ENCODE peak calls at places on chromosome 14, in six cellular contexts. One of them, this sample, is unnamed.

GRCh38 chr14:60594077-60594476 is 55.2 kb downstream of the SIX1 start:
- DNase-seq in aorta: no peak
- DNase-seq in Caco-2: no peak
- DNase-seq in A673: peak; percentile 3
- DNase-seq in Peyer's patch: no peak
- DNase-seq in fibroblast of the aortic adventitia: no peak
- DNase-seq in this sample: no peak

GRCh38 chr14:53190938-53191337 is 37.8 kb upstream of the DDHD1 start:
- DNase-seq in Peyer's patch: no peak
- DNase-seq in Caco-2: no peak
- DNase-seq in A673: no peak
- DNase-seq in fibroblast of the aortic adventitia: peak; percentile 48
- DNase-seq in aorta: no peak
- DNase-seq in this sample: no peak

GRCh38 chr14:29156096-29156495 is 389.5 kb downstream of the FOXG1 start:
- DNase-seq in Peyer's patch: no peak
- DNase-seq in aorta: no peak
- DNase-seq in A673: no peak
- DNase-seq in fibroblast of the aortic adventitia: no peak
- DNase-seq in Caco-2: no peak
- DNase-seq in this sample: no peak

GRCh38 chr14:32408018-32408417 is 78.9 kb downstream of the AKAP6 start:
- DNase-seq in Peyer's patch: no peak
- DNase-seq in fibroblast of the aortic adventitia: peak; percentile 13
- DNase-seq in A673: peak; percentile 29
- DNase-seq in Caco-2: no peak
- DNase-seq in aorta: no peak
- DNase-seq in this sample: no peak

GRCh38 chr14:67512463-67513134 is 20.5 kb upstream of the PLEKHH1 start:
- DNase-seq in Peyer's patch: no peak
- DNase-seq in aorta: no peak
- DNase-seq in fibroblast of the aortic adventitia: no peak
- DNase-seq in A673: peak; percentile 17
- DNase-seq in Caco-2: no peak
- DNase-seq in this sample: no peak

GRCh38 chr14:75176142-75176820 is at the start of gene TMED10:
- DNase-seq in fibroblast of the aortic adventitia: peak; percentile 91
- DNase-seq in Caco-2: peak; percentile 90
- DNase-seq in Peyer's patch: peak; percentile 90
- DNase-seq in A673: peak; percentile 94
- DNase-seq in aorta: peak; percentile 96
- DNase-seq in this sample: no peak

GRCh38 chr14:101109981-101110728 is 206.6 kb upstream of the RTL1 start:
- DNase-seq in Peyer's patch: no peak
- DNase-seq in Caco-2: no peak
- DNase-seq in aorta: peak; percentile 61
- DNase-seq in A673: no peak
- DNase-seq in fibroblast of the aortic adventitia: no peak
- DNase-seq in this sample: no peak

GRCh38 chr14:92352158-92352985 is 29.4 kb downstream of the SLC24A4 start:
- DNase-seq in Peyer's patch: no peak
- DNase-seq in A673: peak; percentile 50
- DNase-seq in fibroblast of the aortic adventitia: peak; percentile 3
- DNase-seq in aorta: no peak
- DNase-seq in Caco-2: no peak
- DNase-seq in this sample: peak; percentile 26

GRCh38 chr14:57816568-57817284 is 49.2 kb downstream of the SLC35F4 start:
- DNase-seq in aorta: no peak
- DNase-seq in Peyer's patch: no peak
- DNase-seq in A673: no peak
- DNase-seq in fibroblast of the aortic adventitia: peak; percentile 12
- DNase-seq in Caco-2: no peak
- DNase-seq in this sample: no peak

DNA sequence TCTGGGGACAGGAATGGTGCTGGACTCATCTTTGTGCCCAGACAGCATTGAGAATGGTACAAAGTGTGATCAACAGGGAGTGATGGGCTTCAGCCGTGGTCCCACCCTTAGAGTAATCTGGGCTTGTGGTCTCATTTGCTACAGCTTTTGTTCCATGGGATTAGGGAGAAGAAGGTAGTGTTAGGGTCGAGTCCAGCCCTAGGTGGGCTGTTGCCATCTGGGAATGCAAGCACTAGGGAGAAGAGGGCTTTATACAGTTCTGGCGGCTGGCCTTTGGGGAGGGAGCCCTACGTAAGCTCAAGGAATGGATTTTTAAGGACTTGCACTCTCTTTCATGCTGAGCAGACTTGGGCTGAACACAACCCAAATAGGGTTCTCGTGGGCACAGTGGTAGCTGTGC is 4.9 kb downstream of the PLEKHG3 start:
- DNase-seq in aorta: peak; percentile 25
- DNase-seq in A673: no peak
- DNase-seq in Caco-2: no peak
- DNase-seq in fibroblast of the aortic adventitia: no peak
- DNase-seq in Peyer's patch: no peak
- DNase-seq in this sample: no peak
- H3K4me3 ChIP-seq in aorta: no peak overlapping the region
- H3K4me3 ChIP-seq in A673: no peak overlapping the region
- H3K4me3 ChIP-seq in Caco-2: no peak overlapping the region
- H3K4me3 ChIP-seq in fibroblast of the aortic adventitia: no peak overlapping the region
- H3K4me3 ChIP-seq in Peyer's patch: no peak overlapping the region
- H3K4me3 ChIP-seq in this sample: no peak overlapping the region

DNA sequence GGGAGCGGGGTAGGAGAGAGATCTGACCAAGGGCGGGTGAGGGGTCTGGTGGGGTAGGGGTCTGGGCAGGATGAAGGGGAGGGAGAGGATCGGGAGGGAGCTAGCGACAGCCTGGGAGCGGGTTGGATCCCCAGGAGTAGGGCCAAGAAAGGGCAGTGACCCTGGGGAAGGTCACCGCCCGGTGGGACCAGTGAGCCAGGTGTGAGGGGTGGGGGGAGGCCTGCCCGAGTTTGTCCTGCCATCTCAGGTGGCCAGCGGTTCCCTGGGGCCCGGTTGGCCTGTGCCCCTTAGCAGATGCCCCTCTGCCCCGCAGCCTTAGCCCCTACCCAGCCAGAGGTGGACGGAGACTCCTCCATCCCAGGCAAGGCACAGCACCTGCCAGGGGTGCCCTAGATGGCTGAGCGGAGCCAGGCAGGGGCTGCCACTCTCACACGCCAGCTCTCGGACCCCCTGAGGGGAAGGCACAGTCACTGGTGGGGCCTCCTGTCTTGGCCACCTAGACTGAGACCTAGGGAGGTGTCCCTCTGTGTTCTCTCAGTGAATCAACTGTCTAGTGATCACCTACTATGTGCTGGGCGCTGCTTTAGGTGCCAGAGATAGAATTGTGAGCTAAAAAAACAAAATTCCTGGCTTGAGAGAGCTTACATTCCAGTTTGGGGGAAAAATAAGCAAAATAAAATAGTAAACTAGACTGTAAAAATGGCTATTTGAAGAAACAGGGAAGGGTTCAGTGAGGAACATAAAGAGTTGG is 631 bp upstream of the TTC7B start:
- DNase-seq in Caco-2: no peak
- DNase-seq in aorta: no peak
- DNase-seq in fibroblast of the aortic adventitia: no peak
- DNase-seq in A673: no peak
- DNase-seq in Peyer's patch: no peak
- DNase-seq in this sample: no peak
- H3K4me3 ChIP-seq in Caco-2: peak overlapping the region; percentile 33
- H3K4me3 ChIP-seq in aorta: no peak overlapping the region
- H3K4me3 ChIP-seq in fibroblast of the aortic adventitia: peak overlapping the region; percentile 44
- H3K4me3 ChIP-seq in A673: no peak overlapping the region
- H3K4me3 ChIP-seq in Peyer's patch: no peak overlapping the region
- H3K4me3 ChIP-seq in this sample: peak overlapping the region; percentile 54

DNA sequence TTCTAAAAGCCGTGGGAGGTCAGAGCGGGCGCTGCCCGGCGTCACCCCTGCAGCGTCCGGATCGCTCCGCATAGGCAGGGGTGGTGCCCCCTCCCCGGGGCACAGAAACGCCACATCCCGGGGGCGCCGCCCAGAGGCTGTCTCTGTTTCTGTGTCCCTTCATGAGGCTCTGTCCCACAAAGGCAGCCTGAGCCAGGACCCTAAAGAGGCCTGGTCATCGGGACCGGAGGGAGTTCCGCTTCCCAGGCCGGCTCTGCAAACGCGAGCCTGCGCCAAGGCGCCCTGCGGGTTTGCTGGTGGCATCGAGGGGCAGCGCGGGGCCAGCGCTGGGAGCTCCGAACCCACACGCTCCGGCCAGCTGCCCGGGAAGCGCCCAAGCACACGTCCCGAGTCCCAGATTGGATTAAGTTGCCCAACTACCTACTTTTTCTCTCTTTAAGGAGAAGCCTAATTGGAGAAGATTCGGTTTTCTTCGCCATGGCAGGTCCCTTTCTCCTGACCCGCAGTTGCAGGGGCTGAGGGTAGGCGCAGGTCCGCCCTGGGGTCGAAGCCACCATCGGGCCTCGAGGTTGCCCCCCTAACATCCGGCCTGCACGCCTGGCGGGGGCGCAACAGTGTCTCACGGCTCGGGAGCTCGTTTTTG is 421.7 kb downstream of the VRK1 start:
- DNase-seq in Peyer's patch: no peak
- DNase-seq in A673: peak; percentile 57
- DNase-seq in aorta: no peak
- DNase-seq in fibroblast of the aortic adventitia: no peak
- DNase-seq in Caco-2: no peak
- DNase-seq in this sample: no peak
- H3K4me3 ChIP-seq in Peyer's patch: peak overlapping the region; percentile 42
- H3K4me3 ChIP-seq in A673: peak overlapping the region; percentile 37
- H3K4me3 ChIP-seq in aorta: no peak overlapping the region
- H3K4me3 ChIP-seq in fibroblast of the aortic adventitia: no peak overlapping the region
- H3K4me3 ChIP-seq in Caco-2: no peak overlapping the region
- H3K4me3 ChIP-seq in this sample: peak overlapping the region; percentile 82

GRCh38 chr14:94583557-94583956 is 2.3 kb downstream of the SERPINA5 start:
- DNase-seq in Peyer's patch: no peak
- DNase-seq in A673: no peak
- DNase-seq in fibroblast of the aortic adventitia: no peak
- DNase-seq in aorta: no peak
- DNase-seq in Caco-2: no peak
- DNase-seq in this sample: no peak
- H3K4me3 ChIP-seq in Peyer's patch: no peak overlapping the region
- H3K4me3 ChIP-seq in A673: no peak overlapping the region
- H3K4me3 ChIP-seq in fibroblast of the aortic adventitia: no peak overlapping the region
- H3K4me3 ChIP-seq in aorta: no peak overlapping the region
- H3K4me3 ChIP-seq in Caco-2: no peak overlapping the region
- H3K4me3 ChIP-seq in this sample: no peak overlapping the region

DNA sequence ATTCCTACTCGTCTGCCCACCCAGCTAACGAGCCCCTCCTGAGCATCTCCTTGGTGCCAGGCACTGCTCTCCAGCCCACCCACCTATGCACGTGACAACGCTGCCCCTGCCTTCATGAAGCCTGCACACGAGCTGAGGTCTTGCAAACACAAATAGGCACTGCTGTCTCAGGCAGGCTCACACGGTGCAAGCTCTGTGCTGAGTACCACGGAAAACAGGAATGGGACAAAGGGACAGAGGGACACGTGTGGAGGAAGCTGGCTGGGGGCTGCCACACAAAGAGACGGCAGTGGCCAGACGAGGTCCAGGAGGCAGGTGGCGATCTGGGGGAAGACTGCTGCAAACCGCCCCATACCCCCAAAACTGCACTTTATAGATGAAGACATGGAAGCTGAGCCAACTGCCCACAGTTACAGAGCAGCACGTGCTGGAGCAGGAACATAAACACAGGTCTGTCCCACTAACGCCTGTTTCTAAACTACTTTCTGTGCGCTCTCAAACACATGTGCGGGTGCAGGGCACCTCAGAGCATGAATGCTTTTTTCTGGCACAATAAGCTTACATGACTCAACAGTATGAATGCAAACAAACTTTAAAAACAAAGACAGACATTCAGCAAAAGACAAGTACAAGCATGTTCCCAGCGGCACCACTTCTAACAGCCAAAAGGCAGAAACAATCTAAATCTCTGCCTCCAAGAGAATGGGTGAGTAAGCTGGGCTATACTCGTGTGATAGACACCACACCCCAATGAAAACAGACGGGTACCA is 64.5 kb downstream of the AMN start:
- DNase-seq in Peyer's patch: no peak
- DNase-seq in fibroblast of the aortic adventitia: peak; percentile 74
- DNase-seq in A673: no peak
- DNase-seq in aorta: peak; percentile 43
- DNase-seq in Caco-2: no peak
- DNase-seq in this sample: no peak
- H3K4me3 ChIP-seq in Peyer's patch: no peak overlapping the region
- H3K4me3 ChIP-seq in fibroblast of the aortic adventitia: no peak overlapping the region
- H3K4me3 ChIP-seq in A673: no peak overlapping the region
- H3K4me3 ChIP-seq in aorta: no peak overlapping the region
- H3K4me3 ChIP-seq in Caco-2: no peak overlapping the region
- H3K4me3 ChIP-seq in this sample: no peak overlapping the region